ENCODE peak calls at places on chromosomes 12 and 14, in six cellular contexts. N is fibroblast of gingiva; O is stimulated activated CD8-positive, alpha-beta memory T cell treated with anti-CD3 and anti-CD28 coated beads, Interleukin-7, amount 100 ng/mL, for 1 hour; H is activated CD4-positive, CD25-positive, alpha-beta regulatory T cell; P is H9; I is activated T-cell treated with anti-CD3 and anti-CD28 coated beads, Interleukin-2, amount 50 U/mL, for 72 hours. M is an unnamed sample.

GRCh38 chr14:67391266-67391665 is 20.7 kb downstream of the PLEK2 start:
- DNase-seq in I (no peak), P (no peak), H (no peak), N (no peak), O (no peak), M (no peak)

GRCh38 chr14:63076476-63076875 is 31.2 kb upstream of the KCNH5 start:
- DNase-seq in H (no peak), P (no peak), N (no peak), I (no peak), O (no peak), M (no peak)

GRCh38 chr12:69936214-69936731 is 111.2 kb downstream of the MYRFL start:
- DNase-seq in O (no peak), P (peak), H (no peak), N (no peak), I (no peak), M (no peak)

GRCh38 chr12:117408161-117408791 is 46.9 kb upstream of the NOS1 start:
- DNase-seq in P (peak), I (no peak), O (no peak), H (no peak), N (no peak), M (no peak)

GRCh38 chr14:93734961-93735360 is 53.3 kb downstream of the PRIMA1 start:
- DNase-seq in H (no peak), O (no peak), I (no peak), N (no peak), P (no peak), M (no peak)

GRCh38 chr14:64682173-64682710 is 22.0 kb upstream of the PLEKHG3 start:
- DNase-seq in P (peak), O (no peak), H (no peak), N (peak), I (no peak), M (no peak)

GRCh38 chr14:49485290-49485689 is 100.9 kb downstream of the RPS29 start:
- DNase-seq in H (no peak), O (no peak), P (no peak), I (no peak), N (no peak), M (no peak)

GRCh38 chr12:52817003-52817698 is 3.2 kb upstream of the KRT4 start:
- DNase-seq in H (no peak), O (no peak), P (no peak), I (no peak), N (no peak), M (no peak)

GRCh38 chr14:68790656-68791077 is 2.2 kb downstream of the ZFP36L1 start:
- DNase-seq in H (no peak), N (no peak), O (no peak), P (no peak), I (peak), M (no peak)

GRCh38 chr12:2198088-2198501 is 145.3 kb downstream of the CACNA1C start:
- DNase-seq in I (no peak), N (peak), H (no peak), P (peak), O (no peak), M (no peak)

GRCh38 chr12:122471324-122472226 is 29.2 kb downstream of the ZCCHC8 start:
- DNase-seq in O (no peak), H (no peak), N (peak), I (no peak), P (no peak), M (peak)

GRCh38 chr14:75273272-75274044 is 5.2 kb upstream of the FOS start:
- DNase-seq in I (no peak), O (no peak), H (no peak), P (no peak), N (peak), M (no peak)

GRCh38 chr12:110741795-110742717 is 635 bp downstream of the PPP1CC start:
- DNase-seq in O (peak), H (no peak), I (no peak), P (no peak), N (no peak), M (no peak)

GRCh38 chr12:50620050-50620974 is 115.5 kb downstream of the DIP2B start:
- DNase-seq in I (peak), N (peak), H (no peak), O (no peak), P (no peak), M (no peak)

GRCh38 chr12:93896427-93896826 is 219.3 kb downstream of the CRADD start:
- DNase-seq in O (no peak), N (no peak), P (no peak), I (no peak), H (no peak), M (no peak)

GRCh38 chr12:52428121-52428520 is 6.0 kb downstream of the KRT75 start:
- DNase-seq in P (peak), I (no peak), N (no peak), H (no peak), O (no peak), M (no peak)

GRCh38 chr14:53034688-53035087 is 83.8 kb upstream of the FERMT2 start:
- DNase-seq in I (no peak), O (no peak), P (no peak), N (no peak), H (no peak), M (no peak)

GRCh38 chr14:53265025-53265424 is 111.9 kb upstream of the DDHD1 start:
- DNase-seq in H (no peak), I (no peak), P (no peak), O (no peak), N (no peak), M (no peak)

GRCh38 chr14:96121660-96122395 is 82.7 kb downstream of the C14orf132 start:
- DNase-seq in O (no peak), H (no peak), P (no peak), I (no peak), N (peak), M (no peak)

GRCh38 chr14:79552778-79553177 is 658.5 kb downstream of the DIO2 start:
- DNase-seq in N (no peak), P (no peak), O (no peak), I (no peak), H (no peak), M (no peak)

GRCh38 chr14:104120281-104120741 is 18.1 kb upstream of the KIF26A start:
- DNase-seq in H (no peak), O (no peak), P (no peak), N (no peak), I (no peak), M (no peak)

GRCh38 chr12:2384029-2384386 is 331.2 kb downstream of the CACNA1C start:
- DNase-seq in O (no peak), H (no peak), N (no peak), P (no peak), I (no peak), M (no peak)

GRCh38 chr12:117680311-117680710 is 288.5 kb downstream of the KSR2 start:
- DNase-seq in O (no peak), P (no peak), N (no peak), H (no peak), I (no peak), M (no peak)

GRCh38 chr14:65352964-65353530 is 59.5 kb upstream of the FUT8 start:
- DNase-seq in P (no peak), I (peak), O (no peak), H (no peak), N (peak), M (no peak)

GRCh38 chr12:15244341-15244740 is 23.1 kb upstream of the RERG start:
- DNase-seq in I (no peak), O (no peak), H (no peak), P (no peak), N (no peak), M (no peak)

GRCh38 chr12:105142259-105142658 is 34.7 kb downstream of the WASHC4 start:
- DNase-seq in O (no peak), H (no peak), P (no peak), I (no peak), N (no peak), M (no peak)

GRCh38 chr12:94169966-94170689 is 21.8 kb downstream of the PLXNC1 start:
- DNase-seq in O (no peak), P (no peak), H (no peak), N (no peak), I (no peak), M (no peak)

M was measured in cerebellar nuclear complex.